ENCODE peak calls at places on chromosomes 5 and 9, in six cellular contexts. M, Q, N, F, R and Y are unnamed samples.

GRCh38 chr5:135332519-135333150 is 66.4 kb downstream of the MACROH2A1 start:
- DNase-seq in F (peak), R (peak), N (no peak), Q (no peak), M (no peak), Y (no peak)

GRCh38 chr5:131379723-131380122 is 115.9 kb downstream of the CDC42SE2 start:
- DNase-seq in F (no peak), Q (no peak), M (peak), N (peak), R (no peak), Y (no peak)

GRCh38 chr5:65382582-65382981 is 99.1 kb downstream of the ADAMTS6 start:
- DNase-seq in R (no peak), N (no peak), M (no peak), F (no peak), Q (no peak), Y (no peak)

GRCh38 chr9:33165263-33166151 is 1.6 kb downstream of the B4GALT1 start:
- DNase-seq in N (no peak), F (no peak), R (no peak), Q (no peak), M (no peak), Y (peak)

GRCh38 chr9:5459289-5459829 is 9.0 kb downstream of the CD274 start:
- DNase-seq in F (no peak), M (no peak), N (no peak), Q (no peak), R (no peak), Y (no peak)

GRCh38 chr9:91495450-91495849 is 71.8 kb upstream of the NFIL3 start:
- DNase-seq in Q (no peak), N (no peak), R (no peak), F (no peak), M (peak), Y (no peak)

GRCh38 chr9:82247318-82247717 is 258.7 kb downstream of the SPATA31D1 start:
- DNase-seq in R (no peak), N (no peak), M (no peak), F (no peak), Q (no peak), Y (no peak)

GRCh38 chr5:173716058-173716682 is 99.7 kb upstream of the BOD1 start:
- DNase-seq in F (no peak), M (no peak), Q (no peak), R (no peak), N (no peak), Y (no peak)

GRCh38 chr5:132839426-132840301 is 9.2 kb upstream of the SHROOM1 start:
- DNase-seq in N (no peak), Q (no peak), F (no peak), R (no peak), M (no peak), Y (no peak)

GRCh38 chr5:93578813-93579560 is 2.0 kb downstream of the NR2F1-AS1 start:
- DNase-seq in Q (no peak), F (no peak), N (no peak), M (no peak), R (no peak), Y (peak)

GRCh38 chr5:153964201-153965101 is 74.3 kb downstream of the FAM114A2 start:
- DNase-seq in R (no peak), F (no peak), M (no peak), N (no peak), Q (no peak), Y (no peak)

GRCh38 chr9:17810728-17811634 is 232.1 kb downstream of the SH3GL2 start:
- DNase-seq in N (no peak), M (no peak), Q (peak), F (no peak), R (peak), Y (peak)

GRCh38 chr5:565782-566445 is 41.7 kb upstream of the SLC9A3 start:
- DNase-seq in N (no peak), R (no peak), F (no peak), Q (no peak), M (no peak), Y (no peak)

GRCh38 chr5:144205141-144205551 is 34.5 kb downstream of the KCTD16 start:
- DNase-seq in N (no peak), Q (peak), F (no peak), R (peak), M (no peak), Y (peak)

GRCh38 chr5:162485666-162486292 is 418.2 kb downstream of the GABRG2 start:
- DNase-seq in M (no peak), F (no peak), N (no peak), Q (no peak), R (peak), Y (no peak)

GRCh38 chr5:61228691-61229280 is 66.5 kb upstream of the SMIM15 start:
- DNase-seq in R (no peak), Q (no peak), N (no peak), F (no peak), M (no peak), Y (no peak)

GRCh38 chr5:150122536-150123481 is 32.8 kb downstream of the PDGFRB start:
- DNase-seq in F (no peak), Q (no peak), R (no peak), N (no peak), M (no peak), Y (no peak)

GRCh38 chr5:80072103-80073073 is 37.2 kb downstream of the THBS4 start:
- DNase-seq in R (no peak), M (no peak), Q (no peak), F (no peak), N (no peak), Y (no peak)

GRCh38 chr5:126544087-126544740 is 50.8 kb downstream of the ALDH7A1 start:
- DNase-seq in F (no peak), R (peak), Q (peak), M (peak), N (no peak), Y (no peak)

GRCh38 chr5:96058084-96058483 is 96.4 kb upstream of the ELL2 start:
- DNase-seq in N (no peak), Q (no peak), R (no peak), M (no peak), F (no peak), Y (no peak)

GRCh38 chr5:112878760-112879159 is 17.7 kb downstream of the SRP19 start:
- DNase-seq in N (no peak), M (no peak), F (no peak), Q (no peak), R (no peak), Y (no peak)

GRCh38 chr5:107555425-107556090 is 115.2 kb downstream of the EFNA5 start:
- DNase-seq in M (peak), R (no peak), F (no peak), N (no peak), Q (no peak), Y (no peak)

GRCh38 chr9:105667867-105668266 is 5.6 kb downstream of the TAL2 start:
- DNase-seq in N (no peak), M (no peak), Q (no peak), F (no peak), R (no peak), Y (no peak)

GRCh38 chr9:8600914-8601680 is 801.5 kb upstream of the DMAC1 start:
- DNase-seq in Q (no peak), N (no peak), R (no peak), F (no peak), M (no peak), Y (no peak)

GRCh38 chr5:146520731-146521130 is 4.7 kb upstream of the GPR151 start:
- DNase-seq in M (no peak), R (no peak), F (no peak), Q (no peak), N (no peak), Y (no peak)

GRCh38 chr5:9046756-9047481 is 499.0 kb downstream of the SEMA5A start:
- DNase-seq in Q (no peak), M (peak), N (no peak), F (no peak), R (no peak), Y (no peak)

GRCh38 chr9:97819735-97820134 is 33.3 kb upstream of the FOXE1 start:
- DNase-seq in Q (no peak), R (no peak), N (no peak), F (no peak), M (no peak), Y (no peak)

GRCh38 chr5:132525299-132525724 is 18.0 kb downstream of the IL5 start:
- DNase-seq in F (no peak), R (no peak), N (no peak), Q (no peak), M (no peak), Y (no peak)

GRCh38 chr5:19855031-19855430 is 133.0 kb downstream of the CDH18 start:
- DNase-seq in F (no peak), M (peak), Q (no peak), R (no peak), N (no peak), Y (no peak)

GRCh38 chr5:998975-999501 is 9.6 kb upstream of the NKD2 start:
- DNase-seq in R (no peak), N (no peak), M (no peak), F (no peak), Q (no peak), Y (no peak)

GRCh38 chr5:180830253-180831138 is 27.9 kb upstream of the MGAT1 start:
- DNase-seq in M (peak), Q (no peak), R (no peak), N (peak), F (no peak), Y (no peak)

GRCh38 chr5:64637837-64638443 is 52.4 kb upstream of the SHISAL2B start:
- DNase-seq in Q (no peak), F (no peak), N (no peak), M (no peak), R (no peak), Y (no peak)

GRCh38 chr5:119353686-119354366 is 2.0 kb upstream of the TNFAIP8 start:
- DNase-seq in F (no peak), Q (no peak), M (no peak), R (no peak), N (no peak), Y (no peak)

GRCh38 chr5:74394924-74395880 is 245.3 kb downstream of the ENC1 start:
- DNase-seq in R (no peak), N (no peak), F (no peak), M (no peak), Q (peak), Y (no peak)